ENCODE peak calls at places on chromosomes 1 and 21, in seven cellular contexts. One of them, this sample, is unnamed.
A peak's percentile ranks its signal among the peaks of the same experiment; 100 is the strongest.

GRCh38 chr1:26121854-26122773 is 10.5 kb downstream of the PDIK1L start:
- DNase-seq in dorsolateral prefrontal cortex: no peak
- DNase-seq in Panc1: no peak
- DNase-seq in uterus: no peak
- DNase-seq in tibial artery: no peak
- DNase-seq in pancreas: no peak
- DNase-seq in tibial nerve: no peak
- DNase-seq in this sample: no peak

GRCh38 chr1:109535481-109535880 is 4.2 kb upstream of the GPR61 start:
- DNase-seq in dorsolateral prefrontal cortex: no peak
- DNase-seq in Panc1: no peak
- DNase-seq in uterus: no peak
- DNase-seq in tibial artery: no peak
- DNase-seq in pancreas: no peak
- DNase-seq in tibial nerve: no peak
- DNase-seq in this sample: no peak

GRCh38 chr21:45085700-45086099 is 11.3 kb downstream of the ADARB1 start:
- DNase-seq in dorsolateral prefrontal cortex: no peak
- DNase-seq in Panc1: no peak
- DNase-seq in uterus: no peak
- DNase-seq in tibial artery: no peak
- DNase-seq in pancreas: no peak
- DNase-seq in tibial nerve: no peak
- DNase-seq in this sample: no peak

GRCh38 chr1:9655127-9655723 is 3.7 kb downstream of the PIK3CD start:
- DNase-seq in dorsolateral prefrontal cortex: no peak
- DNase-seq in Panc1: no peak
- DNase-seq in uterus: no peak
- DNase-seq in tibial artery: no peak
- DNase-seq in pancreas: no peak
- DNase-seq in tibial nerve: no peak
- DNase-seq in this sample: no peak

GRCh38 chr1:99728494-99729235 is 37.8 kb downstream of the FRRS1 start:
- DNase-seq in dorsolateral prefrontal cortex: no peak
- DNase-seq in Panc1: no peak
- DNase-seq in uterus: no peak
- DNase-seq in tibial artery: no peak
- DNase-seq in pancreas: no peak
- DNase-seq in tibial nerve: no peak
- DNase-seq in this sample: no peak

GRCh38 chr21:45899317-45900033 is 82.1 kb upstream of the COL6A1 start:
- DNase-seq in dorsolateral prefrontal cortex: no peak
- DNase-seq in Panc1: no peak
- DNase-seq in uterus: no peak
- DNase-seq in tibial artery: no peak
- DNase-seq in pancreas: no peak
- DNase-seq in tibial nerve: no peak
- DNase-seq in this sample: no peak

GRCh38 chr1:174243451-174244000 is 84.2 kb downstream of the RABGAP1L start:
- DNase-seq in dorsolateral prefrontal cortex: no peak
- DNase-seq in Panc1: no peak
- DNase-seq in uterus: no peak
- DNase-seq in tibial artery: no peak
- DNase-seq in pancreas: no peak
- DNase-seq in tibial nerve: no peak
- DNase-seq in this sample: no peak

GRCh38 chr1:190478193-190479007 is 736 bp upstream of the BRINP3 start:
- DNase-seq in dorsolateral prefrontal cortex: peak; percentile 69
- DNase-seq in Panc1: no peak
- DNase-seq in uterus: no peak
- DNase-seq in tibial artery: no peak
- DNase-seq in pancreas: no peak
- DNase-seq in tibial nerve: no peak
- DNase-seq in this sample: peak; percentile 86

GRCh38 chr21:21051109-21052055 is 53.2 kb downstream of the NCAM2 start:
- DNase-seq in dorsolateral prefrontal cortex: no peak
- DNase-seq in Panc1: no peak
- DNase-seq in uterus: no peak
- DNase-seq in tibial artery: no peak
- DNase-seq in pancreas: no peak
- DNase-seq in tibial nerve: no peak
- DNase-seq in this sample: no peak

GRCh38 chr21:31336739-31337040 is 7.4 kb downstream of the TIAM1 start:
- DNase-seq in dorsolateral prefrontal cortex: no peak
- DNase-seq in Panc1: no peak
- DNase-seq in uterus: no peak
- DNase-seq in tibial artery: no peak
- DNase-seq in pancreas: no peak
- DNase-seq in tibial nerve: no peak
- DNase-seq in this sample: no peak

GRCh38 chr1:18069903-18070302 is 37.7 kb upstream of the IGSF21 start:
- DNase-seq in dorsolateral prefrontal cortex: no peak
- DNase-seq in Panc1: no peak
- DNase-seq in uterus: no peak
- DNase-seq in tibial artery: no peak
- DNase-seq in pancreas: no peak
- DNase-seq in tibial nerve: no peak
- DNase-seq in this sample: no peak

GRCh38 chr21:18522181-18522771 is 118.7 kb upstream of the TMPRSS15 start:
- DNase-seq in dorsolateral prefrontal cortex: no peak
- DNase-seq in Panc1: no peak
- DNase-seq in uterus: no peak
- DNase-seq in tibial artery: no peak
- DNase-seq in pancreas: no peak
- DNase-seq in tibial nerve: no peak
- DNase-seq in this sample: no peak
- TF ChIP-seq CTCF in dorsolateral prefrontal cortex: peak; percentile 29
- TF ChIP-seq CTCF in Panc1: no peak
- TF ChIP-seq CTCF in uterus: no peak
- TF ChIP-seq CTCF in tibial artery: no peak
- TF ChIP-seq CTCF in pancreas: no peak
- TF ChIP-seq CTCF in tibial nerve: no peak
- TF ChIP-seq CTCF in this sample: peak; percentile 17

DNA sequence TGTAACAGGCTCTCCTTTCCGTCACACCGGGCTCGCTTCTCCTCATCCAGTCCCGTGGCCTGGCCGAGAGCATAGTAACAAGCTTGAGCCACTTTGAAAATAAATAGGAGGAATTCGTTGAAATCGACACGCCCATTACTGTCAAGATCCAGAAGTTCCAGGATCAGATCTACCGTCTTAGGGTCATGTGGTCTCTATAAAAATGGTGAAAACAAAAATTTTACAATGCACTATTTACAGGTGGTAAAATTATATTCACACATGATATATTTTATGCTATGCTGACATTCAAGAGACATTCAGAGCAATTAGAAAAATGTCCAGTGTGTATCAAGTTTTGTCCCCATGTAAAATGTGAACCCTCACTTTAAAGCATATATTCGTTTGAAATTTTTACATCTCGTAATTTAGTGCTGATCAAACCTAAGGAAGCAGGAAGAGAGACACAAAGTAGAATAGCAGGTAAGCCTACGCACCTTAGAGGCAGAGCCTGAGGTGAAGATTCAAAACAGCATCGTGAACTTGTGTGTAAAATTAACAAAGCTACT is 2.3 kb downstream of the TCHH start:
- DNase-seq in dorsolateral prefrontal cortex: no peak
- DNase-seq in Panc1: no peak
- DNase-seq in uterus: no peak
- DNase-seq in tibial artery: no peak
- DNase-seq in pancreas: no peak
- DNase-seq in tibial nerve: no peak
- DNase-seq in this sample: no peak
- H3K4me3 ChIP-seq in dorsolateral prefrontal cortex: no peak overlapping the region
- H3K4me3 ChIP-seq in Panc1: peak overlapping the region; percentile 53
- H3K4me3 ChIP-seq in uterus: no peak overlapping the region
- H3K4me3 ChIP-seq in tibial artery: peak overlapping the region; percentile 58
- H3K4me3 ChIP-seq in pancreas: no peak overlapping the region
- H3K4me3 ChIP-seq in tibial nerve: no peak overlapping the region
- H3K4me3 ChIP-seq in this sample: no peak overlapping the region

GRCh38 chr1:155934097-155934932 is at the start of gene KHDC4:
- DNase-seq in dorsolateral prefrontal cortex: peak; percentile 95
- DNase-seq in Panc1: peak; percentile 98
- DNase-seq in uterus: peak; percentile 97
- DNase-seq in tibial artery: peak; percentile 98
- DNase-seq in pancreas: peak; percentile 96
- DNase-seq in tibial nerve: peak; percentile 91
- DNase-seq in this sample: peak; percentile 99
- TF ChIP-seq CTCF in dorsolateral prefrontal cortex: peak; percentile 5
- TF ChIP-seq CTCF in Panc1: no peak
- TF ChIP-seq CTCF in uterus: peak; percentile 35
- TF ChIP-seq CTCF in tibial artery: no peak
- TF ChIP-seq CTCF in pancreas: no peak
- TF ChIP-seq CTCF in tibial nerve: peak; percentile 20
- TF ChIP-seq CTCF in this sample: no peak

DNA sequence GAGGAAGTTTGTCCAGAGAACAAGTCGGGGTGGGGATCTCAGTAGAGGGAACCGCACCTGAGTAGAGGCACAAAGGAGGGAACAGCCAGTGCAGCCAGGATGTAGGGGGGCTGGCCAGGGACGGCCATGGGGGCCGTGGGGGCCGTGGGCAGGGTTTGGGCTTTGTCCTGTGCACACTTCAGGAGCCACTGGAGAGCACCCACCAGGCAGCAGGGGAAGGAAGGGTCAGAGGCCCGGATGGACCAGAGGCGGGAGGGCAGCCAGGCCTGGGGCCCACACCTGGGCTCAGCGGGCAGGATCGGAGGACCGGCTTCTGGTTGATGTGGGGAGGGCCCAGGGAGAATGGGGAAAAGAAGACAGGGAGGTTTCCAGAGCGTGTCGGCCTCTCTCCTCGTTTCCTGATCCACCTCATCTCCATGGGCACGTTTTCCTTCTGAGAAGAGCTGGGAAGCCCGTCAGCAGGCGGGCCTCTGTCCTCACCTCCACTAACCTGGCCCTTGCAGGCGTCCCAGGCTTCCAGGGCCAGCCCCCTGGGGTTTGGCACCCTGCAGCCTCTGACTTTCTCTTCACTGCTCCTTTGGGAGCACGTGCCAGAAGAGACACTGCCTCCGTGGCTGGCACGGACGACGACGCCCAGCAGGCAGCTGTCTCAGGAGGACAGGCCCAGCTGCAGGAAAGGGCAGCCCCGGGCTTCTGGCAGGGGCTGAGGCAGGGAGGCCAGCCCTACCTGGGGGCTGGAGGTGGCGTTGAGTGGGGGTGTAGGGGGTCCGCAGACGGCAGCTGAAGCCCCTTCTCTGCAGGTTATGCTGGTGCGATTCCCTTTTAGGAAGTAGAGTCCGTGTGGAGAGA is 16.8 kb upstream of the PDXK start:
- DNase-seq in dorsolateral prefrontal cortex: no peak
- DNase-seq in Panc1: no peak
- DNase-seq in uterus: no peak
- DNase-seq in tibial artery: no peak
- DNase-seq in pancreas: peak; percentile 13
- DNase-seq in tibial nerve: no peak
- DNase-seq in this sample: no peak
- H3K4me3 ChIP-seq in dorsolateral prefrontal cortex: no peak overlapping the region
- H3K4me3 ChIP-seq in Panc1: no peak overlapping the region
- H3K4me3 ChIP-seq in uterus: no peak overlapping the region
- H3K4me3 ChIP-seq in tibial artery: peak overlapping the region; percentile 5
- H3K4me3 ChIP-seq in pancreas: no peak overlapping the region
- H3K4me3 ChIP-seq in tibial nerve: no peak overlapping the region
- H3K4me3 ChIP-seq in this sample: no peak overlapping the region

DNA sequence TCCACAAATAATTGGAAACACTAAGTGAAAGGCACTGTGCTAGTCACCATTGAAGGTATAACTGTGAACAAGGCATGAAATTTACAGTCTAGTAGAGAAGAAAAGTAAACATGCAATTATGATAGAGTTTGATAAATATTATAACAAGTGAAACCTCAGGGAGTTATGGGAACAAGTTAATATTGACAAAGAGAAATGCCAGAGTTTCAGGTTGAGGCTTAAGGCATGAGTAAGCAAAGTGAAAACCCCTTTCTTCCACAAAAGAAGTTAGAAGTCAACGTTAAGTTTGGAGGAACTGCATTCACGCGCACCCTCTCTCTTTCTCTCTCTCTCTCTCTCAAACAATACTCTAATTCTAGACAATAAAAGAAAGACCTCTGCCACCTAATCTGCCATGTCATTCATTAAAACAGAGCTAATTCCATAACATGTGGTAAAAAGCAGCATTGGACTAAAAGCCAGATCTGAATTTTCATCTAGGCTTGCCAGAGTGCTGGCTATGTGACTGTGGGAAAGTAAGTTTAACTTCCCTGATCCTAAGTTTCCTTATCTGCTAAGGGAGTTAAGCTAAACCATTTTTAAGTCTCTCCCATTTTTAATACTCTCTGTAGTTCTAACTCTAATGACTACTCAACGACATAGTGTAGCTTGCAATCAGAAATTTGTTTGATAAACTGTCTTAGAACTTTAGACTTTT is 22.0 kb downstream of the SLC44A5 start:
- DNase-seq in dorsolateral prefrontal cortex: no peak
- DNase-seq in Panc1: no peak
- DNase-seq in uterus: no peak
- DNase-seq in tibial artery: no peak
- DNase-seq in pancreas: no peak
- DNase-seq in tibial nerve: no peak
- DNase-seq in this sample: peak; percentile 52
- TF ChIP-seq CTCF in dorsolateral prefrontal cortex: no peak
- TF ChIP-seq CTCF in Panc1: no peak
- TF ChIP-seq CTCF in uterus: no peak
- TF ChIP-seq CTCF in tibial artery: no peak
- TF ChIP-seq CTCF in pancreas: no peak
- TF ChIP-seq CTCF in tibial nerve: no peak
- TF ChIP-seq CTCF in this sample: no peak

This sample was measured in LNCaP clone FGC.